ENCODE peak calls at places on chromosomes 16 and 17, in seven cellular contexts. N is CD4-positive, alpha-beta T cell; X is kidney epithelial cell; C is lower lobe of right lung; A is omental fat pad; Q is fibroblast of lung; U is fibroblast of the aortic adventitia. T is an unnamed sample.
A peak's percentile ranks its signal among the peaks of the same experiment; 100 is the strongest.

GRCh38 chr17:21313320-21313719 is 28.8 kb downstream of the MAP2K3 start:
- DNase-seq in N (no peak), Q (no peak), C (no peak), A (no peak), X (no peak), U (no peak), T (no peak)

GRCh38 chr17:39165178-39165843 is 650 bp downstream of the ARL5C start:
- DNase-seq in A (no peak), X (no peak), C (no peak), Q (no peak), N (no peak), U (no peak), T (no peak)

GRCh38 chr17:79991140-79991923 is 44.3 kb downstream of the TBC1D16 start:
- DNase-seq in A (no peak), U (peak; percentile 74), N (peak; percentile 84), Q (peak; percentile 68), X (no peak), C (peak; percentile 90), T (no peak)

GRCh38 chr16:30088832-30089624 is 2.7 kb downstream of the TBX6 start:
- DNase-seq in C (no peak), A (no peak), U (no peak), X (no peak), Q (no peak), N (no peak), T (no peak)

GRCh38 chr17:15119928-15120327 is 145.2 kb downstream of the PMP22 start:
- DNase-seq in Q (no peak), A (no peak), C (no peak), N (no peak), X (no peak), U (no peak), T (no peak)

GRCh38 chr17:77836557-77837041 is 121.9 kb upstream of the TNRC6C start:
- DNase-seq in X (no peak), Q (peak; percentile 87), N (no peak), A (no peak), C (no peak), U (peak; percentile 55), T (peak; percentile 80)

GRCh38 chr16:66376114-66376513 is 9.6 kb downstream of the CDH5 start:
- DNase-seq in U (no peak), C (no peak), Q (no peak), N (no peak), A (no peak), X (no peak), T (no peak)

GRCh38 chr17:41367426-41368075 is 2.1 kb downstream of the KRT33B start:
- DNase-seq in A (no peak), Q (peak; percentile 89), U (peak; percentile 52), X (peak; percentile 58), N (no peak), C (no peak), T (peak; percentile 84)

GRCh38 chr16:23521037-23521743 is 10.9 kb upstream of the GGA2 start:
- DNase-seq in C (no peak), N (no peak), U (no peak), Q (no peak), X (no peak), A (no peak), T (no peak)

GRCh38 chr17:35089846-35090193 is 26.3 kb upstream of the RFFL start:
- DNase-seq in A (no peak), C (peak; percentile 54), N (no peak), X (no peak), Q (peak; percentile 47), U (no peak), T (no peak)

GRCh38 chr16:82699711-82700495 is 73.1 kb downstream of the CDH13 start:
- DNase-seq in C (no peak), X (peak; percentile 16), Q (peak; percentile 81), U (peak; percentile 96), A (no peak), N (no peak), T (no peak)

GRCh38 chr16:10756574-10756973 is 12.9 kb downstream of the NUBP1 start:
- DNase-seq in C (no peak), N (no peak), Q (peak; percentile 70), A (no peak), X (no peak), U (peak; percentile 22), T (no peak)

GRCh38 chr16:66668777-66669444 is 27.6 kb downstream of the CMTM4 start:
- DNase-seq in A (no peak), Q (peak; percentile 48), C (no peak), U (peak; percentile 63), X (no peak), N (no peak), T (no peak)

GRCh38 chr17:64459284-64459747 is 10.4 kb downstream of the MILR1 start:
- DNase-seq in U (peak; percentile 51), N (no peak), A (no peak), Q (peak; percentile 86), C (no peak), X (peak; percentile 31), T (peak; percentile 32)

GRCh38 chr17:9227819-9228407 is 206.6 kb downstream of the NTN1 start:
- DNase-seq in U (no peak), N (no peak), C (no peak), X (no peak), Q (no peak), A (no peak), T (no peak)

GRCh38 chr16:27291106-27291505 is 22.5 kb upstream of the NSMCE1 start:
- DNase-seq in N (no peak), A (no peak), X (no peak), U (peak; percentile 17), Q (no peak), C (no peak), T (no peak)

GRCh38 chr16:49681449-49681848 is 174.5 kb downstream of the ZNF423 start:
- DNase-seq in X (no peak), N (no peak), C (no peak), A (no peak), U (no peak), Q (no peak), T (no peak)

GRCh38 chr16:72996291-72997062 is 51.5 kb downstream of the ZFHX3 start:
- DNase-seq in A (no peak), U (no peak), C (no peak), Q (no peak), X (no peak), N (no peak), T (no peak)

GRCh38 chr16:24838554-24839266 is 7.1 kb upstream of the SLC5A11 start:
- DNase-seq in N (no peak), X (peak; percentile 28), Q (peak; percentile 73), U (peak; percentile 85), A (no peak), C (no peak), T (peak; percentile 39)

GRCh38 chr16:22787456-22788189 is 26.3 kb upstream of the HS3ST2 start:
- DNase-seq in X (peak; percentile 2), U (peak; percentile 12), C (no peak), Q (peak; percentile 32), N (no peak), A (no peak), T (no peak)

GRCh38 chr16:49458656-49459445 is 85.2 kb downstream of the C16orf78 start:
- DNase-seq in C (no peak), U (no peak), A (peak; percentile 8), X (no peak), Q (no peak), N (no peak), T (no peak)

GRCh38 chr17:76678330-76678729 is 32.4 kb downstream of the MXRA7 start:
- DNase-seq in U (no peak), A (no peak), Q (no peak), N (no peak), X (no peak), C (no peak), T (no peak)

GRCh38 chr16:2587891-2588565 is 50.2 kb downstream of the PDPK1 start:
- DNase-seq in C (peak; percentile 25), X (no peak), N (no peak), U (no peak), Q (no peak), A (no peak), T (no peak)

GRCh38 chr16:2586901-2587480 is 49.2 kb downstream of the PDPK1 start:
- DNase-seq in X (no peak), Q (no peak), U (no peak), A (no peak), N (no peak), C (peak; percentile 42), T (no peak)

GRCh38 chr16:2585651-2586081 is 47.8 kb downstream of the PDPK1 start:
- DNase-seq in A (no peak), C (no peak), X (no peak), U (no peak), Q (no peak), N (no peak), T (no peak)

GRCh38 chr16:2584742-2585650 is 47.2 kb downstream of the PDPK1 start:
- DNase-seq in A (no peak), C (peak; percentile 36), Q (no peak), U (no peak), X (no peak), N (no peak), T (no peak)

DNA sequence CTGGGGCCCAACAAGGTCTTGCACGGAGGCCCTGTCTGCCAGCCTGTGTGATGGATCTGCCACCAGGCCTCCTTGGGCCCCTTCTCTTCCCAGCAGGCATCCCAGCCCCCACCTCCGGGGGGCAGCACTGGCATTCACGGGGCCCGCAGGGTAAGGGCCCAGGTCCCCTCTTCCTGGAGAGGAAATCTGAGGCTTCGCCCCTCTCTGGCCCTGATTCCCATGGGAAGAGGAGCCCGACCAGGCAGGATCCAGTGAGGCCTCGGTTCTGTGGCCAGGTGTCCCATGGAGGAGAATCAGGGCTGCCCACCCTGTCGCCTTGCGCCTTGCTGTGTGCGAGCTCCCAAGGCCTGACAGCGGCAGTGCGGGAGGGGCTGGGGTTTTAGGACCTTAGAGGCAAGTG is 48.4 kb downstream of the PDPK1 start:
- DNase-seq in U (no peak), X (no peak), C (peak; percentile 32), N (no peak), Q (no peak), A (no peak), T (no peak)
- TF ChIP-seq CTCF in U (no peak), X (peak; percentile 49), C (no peak), N (no peak), Q (peak; percentile 4), A (no peak), T (peak; percentile 34)

GRCh38 chr16:55955845-55956244 is 80.7 kb upstream of the CES5A start:
- DNase-seq in N (no peak), C (no peak), X (no peak), U (no peak), A (no peak), Q (no peak), T (no peak)
- TF ChIP-seq CTCF in N (no peak), C (no peak), X (no peak), U (no peak), A (no peak), Q (no peak), T (no peak)

GRCh38 chr17:19753049-19753444 is 4.9 kb upstream of the ALDH3A1 start:
- DNase-seq in Q (peak; percentile 87), U (peak; percentile 69), A (peak; percentile 35), C (peak; percentile 86), N (no peak), X (peak; percentile 76), T (peak; percentile 59)
- TF ChIP-seq CTCF in Q (no peak), U (no peak), A (no peak), C (no peak), N (no peak), X (no peak), T (no peak)

DNA sequence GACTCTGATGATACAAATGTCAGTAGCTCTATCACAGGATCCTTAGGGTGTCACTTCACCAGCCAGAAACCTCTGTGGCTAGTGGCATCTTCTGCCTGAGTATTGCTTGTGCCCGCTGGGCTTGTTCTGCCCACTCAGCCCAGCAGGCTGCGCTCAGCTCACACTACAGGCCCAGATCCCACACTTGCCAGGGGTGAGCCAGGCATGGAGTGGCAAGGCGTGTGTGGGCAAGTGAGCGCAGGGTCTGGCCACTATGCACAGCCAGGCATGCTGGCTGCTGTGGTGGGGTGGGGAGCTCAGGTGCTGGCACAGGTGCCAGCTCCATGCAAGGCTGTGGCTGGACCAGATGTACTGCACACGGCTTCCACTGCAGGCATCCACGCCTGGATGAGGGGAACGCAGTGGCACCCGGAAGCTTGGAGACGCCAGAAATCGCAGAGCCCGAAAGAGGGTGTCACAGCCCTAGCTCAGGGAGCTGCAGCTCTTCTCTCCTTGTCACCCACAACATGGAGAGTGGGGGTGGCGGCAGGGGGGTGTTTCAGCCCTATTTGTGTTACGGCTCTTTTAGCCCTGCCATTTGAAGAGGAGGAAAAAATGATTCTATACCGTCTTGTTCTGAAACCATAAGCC is 10.2 kb downstream of the CFAP97D1 start:
- DNase-seq in Q (no peak), N (no peak), U (no peak), C (no peak), X (no peak), A (no peak), T (no peak)
- TF ChIP-seq CTCF in Q (peak; percentile 14), N (no peak), U (peak; percentile 6), C (no peak), X (no peak), A (no peak), T (peak; percentile 43)